ENCODE peak calls at places on chromosomes 6 and 20, in four cellular contexts. F is tibial nerve, K is K562, V is upper lobe of right lung. J is an unnamed sample.

GRCh38 chr6:36349240-36349639 is 12.6 kb upstream of the BNIP5 start:
- DNase-seq in K (peak; percentile 65), F (no peak), V (no peak), J (no peak)

GRCh38 chr6:129598244-129599187 is 111.5 kb downstream of the ARHGAP18 start:
- DNase-seq in V (no peak), K (peak; percentile 75), F (no peak), J (no peak)

GRCh38 chr6:129498950-129499870 is 210.8 kb downstream of the ARHGAP18 start:
- DNase-seq in V (no peak), K (peak; percentile 72), F (no peak), J (no peak)

GRCh38 chr20:23449400-23449799 is 3.3 kb downstream of the CST11 start:
- DNase-seq in K (no peak), V (no peak), F (no peak), J (no peak)

GRCh38 chr6:123091091-123091895 is 95.3 kb downstream of the CLVS2 start:
- DNase-seq in K (no peak), V (no peak), F (no peak), J (no peak)

GRCh38 chr6:37966801-37967200 is 147.3 kb downstream of the ZFAND3 start:
- DNase-seq in F (no peak), V (no peak), K (no peak), J (no peak)

GRCh38 chr20:49615401-49616153 is 47.6 kb upstream of the PTGIS start:
- DNase-seq in K (no peak), F (no peak), V (peak; percentile 54), J (no peak)

GRCh38 chr6:34154668-34155447 is 9.0 kb upstream of the GRM4 start:
- DNase-seq in F (no peak), V (peak; percentile 78), K (peak; percentile 75), J (no peak)

GRCh38 chr20:41509316-41509715 is 108.9 kb downstream of the CHD6 start:
- DNase-seq in V (no peak), K (no peak), F (no peak), J (no peak)

GRCh38 chr6:31765910-31766794 is 3.7 kb downstream of the SAPCD1 start:
- DNase-seq in F (no peak), K (no peak), V (no peak), J (no peak)
- H3K4me3 ChIP-seq in F (peak overlapping the region; percentile 3), K (no peak overlapping the region), V (peak overlapping the region; percentile 14), J (peak overlapping the region; percentile 5)

GRCh38 chr6:10579803-10580202 is 58.7 kb downstream of the GCNT2 start:
- DNase-seq in V (no peak), F (no peak), K (no peak), J (no peak)

GRCh38 chr6:10585232-10585887 is 64.2 kb downstream of the GCNT2 start:
- DNase-seq in K (no peak), V (no peak), F (no peak), J (peak; percentile 76)

GRCh38 chr6:10584607-10585006 is 63.5 kb downstream of the GCNT2 start:
- DNase-seq in V (no peak), F (no peak), K (no peak), J (no peak)

GRCh38 chr6:10583509-10583908 is 62.4 kb downstream of the GCNT2 start:
- DNase-seq in F (no peak), V (no peak), K (peak; percentile 42), J (no peak)

DNA sequence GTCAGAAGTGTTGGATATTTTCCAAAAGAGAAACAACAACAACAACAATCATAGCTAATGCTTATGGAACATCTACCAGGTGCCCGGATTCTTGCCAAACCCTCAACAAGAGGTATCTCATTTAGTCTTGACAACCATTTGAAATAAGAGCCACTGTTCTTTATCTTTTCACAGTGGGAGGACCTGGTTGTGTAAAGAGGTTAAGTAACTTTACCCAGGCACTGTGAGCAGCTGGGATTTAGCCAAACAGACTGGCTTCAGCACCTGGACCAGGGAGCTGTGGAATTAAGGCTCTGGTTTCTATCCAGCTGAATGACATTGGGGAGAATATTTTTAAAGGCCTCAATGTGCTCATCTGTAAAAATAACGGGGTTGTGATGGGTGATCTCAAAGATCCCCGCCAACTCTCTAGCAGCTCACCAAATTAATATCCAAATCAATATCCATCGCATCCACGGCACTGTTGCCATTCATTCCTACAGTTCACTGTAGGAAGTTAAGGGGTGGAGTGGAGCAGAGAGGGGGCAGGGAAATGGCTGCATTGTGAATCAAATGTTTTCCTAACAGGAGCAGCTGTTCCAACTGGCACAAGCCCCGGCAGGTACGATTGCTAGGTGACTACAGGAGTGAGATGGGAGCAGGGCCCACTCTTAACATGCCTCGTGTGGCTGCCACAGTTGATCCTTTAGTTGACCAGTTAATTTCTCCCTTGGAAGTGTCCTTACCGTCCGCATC is 61.8 kb downstream of the GCNT2 start:
- DNase-seq in V (no peak), F (no peak), K (peak; percentile 19), J (no peak)
- H3K4me1 ChIP-seq in V (peaks cover 8% of the 10 kb centered on the region), F (no peaks in the 10 kb centered on the region), K (peaks cover 8% of the 10 kb centered on the region), J (peaks cover 17% of the 10 kb centered on the region)

DNA sequence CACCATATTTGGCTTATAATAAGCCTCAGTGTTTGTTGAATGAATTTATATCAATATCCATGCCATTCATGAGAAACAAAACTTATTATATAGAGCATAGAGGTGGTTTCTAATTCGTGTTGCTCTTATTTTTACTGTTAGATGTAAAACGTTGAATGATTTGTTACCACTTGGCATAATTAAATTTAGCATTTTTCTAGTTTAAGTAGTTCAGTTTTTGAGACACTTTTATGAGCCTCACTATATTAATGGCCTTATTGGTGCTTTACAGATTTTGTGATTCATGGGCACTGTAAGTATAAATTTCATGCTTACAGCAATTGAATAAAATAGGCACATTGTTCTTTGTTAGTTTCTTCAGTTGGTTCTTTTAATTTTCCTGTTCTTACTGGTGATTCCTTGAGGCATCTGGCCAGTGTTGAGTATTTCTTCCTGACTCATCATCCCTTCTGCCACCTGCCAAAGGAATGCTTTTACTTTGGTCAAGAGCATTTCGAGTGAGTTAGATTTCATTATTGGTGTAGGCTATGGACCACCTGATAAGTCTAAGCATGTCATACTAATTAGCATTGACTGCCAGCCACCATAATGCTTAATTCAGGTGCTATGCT is 34.8 kb downstream of the CDKAL1 start:
- DNase-seq in K (no peak), V (no peak), F (no peak), J (no peak)
- H3K27ac ChIP-seq in K (no peak overlapping the region), V (no peak overlapping the region), F (no peak overlapping the region), J (no peak overlapping the region)

GRCh38 chr6:43634702-43635303 is 837 bp upstream of the MAD2L1BP start:
- DNase-seq in K (no peak), V (no peak), F (no peak), J (no peak)
- H3K4me3 ChIP-seq in K (no peak overlapping the region), V (peak overlapping the region; percentile 78), F (peak overlapping the region; percentile 79), J (no peak overlapping the region)